ENCODE peak calls at places on chromosomes 5 and 9, in ten cellular contexts. P, B, K, N, V, H, S, F, M and J are unnamed samples.

GRCh38 chr9:125995706-125996105 is 248.5 kb downstream of the PBX3 start:
- DNase-seq in P (no peak), B (no peak), K (no peak), N (no peak), V (no peak), H (no peak), S (no peak), F (no peak), M (no peak), J (no peak)

GRCh38 chr5:125654392-125654791 is 768.8 kb upstream of the GRAMD2B start:
- DNase-seq in P (no peak), B (no peak), K (no peak), N (no peak), V (no peak), H (no peak), S (no peak), F (no peak), M (no peak), J (no peak)

GRCh38 chr5:142175461-142176142 is 67.0 kb downstream of the NDFIP1 start:
- DNase-seq in P (no peak), B (no peak), K (no peak), N (no peak), V (no peak), H (no peak), S (no peak), F (no peak), M (no peak), J (no peak)

GRCh38 chr9:110895141-110895912 is 142.9 kb downstream of the LPAR1 start:
- DNase-seq in P (peak), B (no peak), K (no peak), N (no peak), V (peak), H (no peak), S (no peak), F (no peak), M (no peak), J (no peak)

GRCh38 chr9:37342895-37343294 is 79.6 kb upstream of the GRHPR start:
- DNase-seq in P (no peak), B (no peak), K (no peak), N (no peak), V (no peak), H (no peak), S (no peak), F (no peak), M (no peak), J (no peak)

GRCh38 chr5:160229190-160229742 is at the start of gene FABP6:
- DNase-seq in P (no peak), B (no peak), K (no peak), N (no peak), V (no peak), H (no peak), S (no peak), F (no peak), M (no peak), J (no peak)

GRCh38 chr5:83219495-83219894 is 142.1 kb downstream of the XRCC4 start:
- DNase-seq in P (no peak), B (no peak), K (no peak), N (no peak), V (no peak), H (no peak), S (no peak), F (no peak), M (no peak), J (no peak)

GRCh38 chr5:147303251-147303650 is 68.4 kb downstream of the STK32A start:
- DNase-seq in P (no peak), B (no peak), K (no peak), N (peak), V (no peak), H (no peak), S (no peak), F (no peak), M (no peak), J (no peak)

GRCh38 chr9:113560621-113560915 is 97.0 kb downstream of the RGS3 start:
- DNase-seq in P (no peak), B (no peak), K (no peak), N (no peak), V (no peak), H (no peak), S (no peak), F (no peak), M (no peak), J (no peak)

GRCh38 chr9:30039712-30040111 is 2344.7 kb upstream of the ACO1 start:
- DNase-seq in P (no peak), B (peak), K (peak), N (no peak), V (no peak), H (no peak), S (no peak), F (no peak), M (no peak), J (no peak)

GRCh38 chr5:137627730-137628129 is 108.2 kb downstream of the KLHL3 start:
- DNase-seq in P (no peak), B (no peak), K (no peak), N (no peak), V (no peak), H (no peak), S (no peak), F (no peak), M (no peak), J (no peak)

GRCh38 chr5:54531536-54531935 is 14.0 kb downstream of the SNX18 start:
- DNase-seq in P (no peak), B (no peak), K (no peak), N (no peak), V (no peak), H (no peak), S (no peak), F (no peak), M (no peak), J (no peak)

GRCh38 chr5:68265822-68266395 is 50.4 kb downstream of the PIK3R1 start:
- DNase-seq in P (no peak), B (no peak), K (no peak), N (no peak), V (no peak), H (no peak), S (no peak), F (no peak), M (no peak), J (no peak)

GRCh38 chr5:92017786-92018185 is 634.7 kb upstream of the ARRDC3 start:
- DNase-seq in P (no peak), B (no peak), K (no peak), N (peak), V (no peak), H (no peak), S (no peak), F (peak), M (no peak), J (no peak)

GRCh38 chr9:34611811-34612787 is at the start of gene RPP25L:
- DNase-seq in P (peak), B (peak), K (peak), N (peak), V (peak), H (peak), S (peak), F (peak), M (peak), J (peak)

GRCh38 chr5:118548761-118549160 is 439.6 kb downstream of the DTWD2 start:
- DNase-seq in P (no peak), B (no peak), K (no peak), N (peak), V (no peak), H (no peak), S (no peak), F (peak), M (peak), J (no peak)

GRCh38 chr9:85715587-85715986 is 26.2 kb downstream of the AGTPBP1 start:
- DNase-seq in P (no peak), B (peak), K (no peak), N (no peak), V (no peak), H (no peak), S (no peak), F (no peak), M (no peak), J (no peak)